ENCODE peak calls at places on chromosomes 5 and 9, in five cellular contexts. N is neuronal stem cell, I is A549, X is pancreas, D is lower lobe of right lung. M is an unnamed sample.

GRCh38 chr5:73780297-73781080 is 154.5 kb downstream of the ARHGEF28 start:
- DNase-seq in D (peak; percentile 47), X (no peak), N (no peak), I (no peak), M (peak; percentile 65)

GRCh38 chr9:34363619-34364351 is 12.9 kb downstream of the MYORG start:
- DNase-seq in X (no peak), I (no peak), N (peak; percentile 32), D (no peak), M (no peak)

GRCh38 chr9:75873707-75874106 is 16.8 kb upstream of the PCSK5 start:
- DNase-seq in X (no peak), D (no peak), I (no peak), N (no peak), M (no peak)

GRCh38 chr9:16559418-16560188 is 310.9 kb downstream of the BNC2 start:
- DNase-seq in I (no peak), N (no peak), D (no peak), X (no peak), M (no peak)

GRCh38 chr5:41527201-41527779 is 16.9 kb upstream of the PLCXD3 start:
- DNase-seq in N (no peak), I (no peak), D (no peak), X (no peak), M (no peak)

GRCh38 chr9:105693435-105694275 is 686 bp upstream of the TMEM38B start:
- DNase-seq in N (peak; percentile 23), D (no peak), X (no peak), I (peak; percentile 18), M (no peak)

GRCh38 chr5:177339107-177339638 is 12.3 kb downstream of the LMAN2 start:
- DNase-seq in X (no peak), I (no peak), D (peak; percentile 47), N (no peak), M (no peak)

GRCh38 chr5:157026789-157027424 is 32.0 kb downstream of the HAVCR1 start:
- DNase-seq in I (peak; percentile 44), N (peak; percentile 3), D (no peak), X (no peak), M (no peak)

GRCh38 chr9:125850763-125851162 is 103.6 kb downstream of the PBX3 start:
- DNase-seq in N (no peak), D (no peak), X (no peak), I (no peak), M (no peak)

GRCh38 chr9:130896233-130897012 is at the start of gene QRFP:
- DNase-seq in X (no peak), I (no peak), D (no peak), N (no peak), M (no peak)

GRCh38 chr5:135085133-135085935 is 51.3 kb upstream of the PITX1 start:
- DNase-seq in I (peak; percentile 46), X (no peak), N (no peak), D (no peak), M (peak; percentile 21)

GRCh38 chr5:56607551-56607950 is 207.8 kb upstream of the MAP3K1 start:
- DNase-seq in X (no peak), I (no peak), N (no peak), D (no peak), M (no peak)

GRCh38 chr9:76637426-76637825 is 126.8 kb upstream of the PCA3 start:
- DNase-seq in N (no peak), D (no peak), X (no peak), I (no peak), M (no peak)

GRCh38 chr9:3922846-3923245 is 377.0 kb downstream of the GLIS3 start:
- DNase-seq in N (no peak), X (no peak), I (no peak), D (no peak), M (no peak)

GRCh38 chr5:131169810-131170539 is 769 bp upstream of the LYRM7 start:
- DNase-seq in D (no peak), N (no peak), I (no peak), X (no peak), M (no peak)

GRCh38 chr9:83582026-83582425 is 40.9 kb upstream of the IDNK start:
- DNase-seq in N (no peak), D (no peak), I (no peak), X (no peak), M (no peak)

GRCh38 chr5:111017731-111018130 is 53.8 kb upstream of the TSLP start:
- DNase-seq in N (no peak), X (no peak), I (no peak), D (no peak), M (no peak)

GRCh38 chr9:109238677-109239076 is 71.6 kb upstream of the FRRS1L start:
- DNase-seq in D (no peak), X (no peak), I (no peak), N (no peak), M (no peak)

GRCh38 chr5:27590503-27590902 is 552.1 kb upstream of the CDH9 start:
- DNase-seq in I (no peak), X (no peak), D (peak; percentile 28), N (no peak), M (no peak)

GRCh38 chr5:131980696-131981095 is 30.8 kb downstream of the ACSL6 start:
- DNase-seq in D (no peak), X (no peak), I (no peak), N (no peak), M (no peak)

GRCh38 chr9:137319976-137320551 is 18.0 kb upstream of the NRARP start:
- DNase-seq in X (no peak), I (no peak), D (no peak), N (no peak), M (no peak)

GRCh38 chr9:136684339-136684738 is 2.9 kb downstream of the AGPAT2 start:
- DNase-seq in X (no peak), D (no peak), I (no peak), N (no peak), M (no peak)

GRCh38 chr9:106887066-106887465 is 24.1 kb downstream of the ZNF462 start:
- DNase-seq in I (no peak), N (no peak), X (no peak), D (no peak), M (no peak)

GRCh38 chr9:135990468-135991429 is 29.6 kb upstream of the UBAC1 start:
- DNase-seq in I (no peak), D (no peak), X (no peak), N (peak; percentile 65), M (no peak)

GRCh38 chr5:178532236-178532635 is 58.0 kb downstream of the COL23A1 start:
- DNase-seq in I (no peak), D (no peak), X (no peak), N (no peak), M (no peak)

GRCh38 chr5:140042551-140043507 is at the start of gene NRG2:
- DNase-seq in D (peak; percentile 51), N (peak; percentile 69), X (peak; percentile 62), I (peak; percentile 89), M (peak; percentile 62)

GRCh38 chr9:106600955-106601354 is 262.0 kb upstream of the ZNF462 start:
- DNase-seq in X (no peak), I (no peak), N (no peak), D (no peak), M (no peak)

GRCh38 chr5:10994088-10994986 is 233.3 kb upstream of the DAP start:
- DNase-seq in D (no peak), I (no peak), X (no peak), N (no peak), M (no peak)

GRCh38 chr5:66329078-66329477 is 185.0 kb downstream of the SREK1 start:
- DNase-seq in D (no peak), N (no peak), I (no peak), X (no peak), M (no peak)

GRCh38 chr5:71893451-71893850 is 174.4 kb downstream of the CARTPT start:
- DNase-seq in X (no peak), N (no peak), I (no peak), D (no peak), M (no peak)

GRCh38 chr5:148397968-148398595 is 14.3 kb downstream of the FBXO38 start:
- DNase-seq in I (no peak), D (no peak), X (peak; percentile 8), N (no peak), M (no peak)

GRCh38 chr9:5510360-5510931 is at the start of gene PDCD1LG2:
- DNase-seq in N (no peak), D (no peak), X (no peak), I (no peak), M (no peak)

GRCh38 chr9:121852646-121853616 is 201.5 kb downstream of the DAB2IP start:
- DNase-seq in I (no peak), N (no peak), D (no peak), X (no peak), M (no peak)
- H3K4me1 ChIP-seq in I (no peaks in the 10 kb centered on the region), N (peaks cover 1% of the 10 kb centered on the region), D (peaks cover 14% of the 10 kb centered on the region), X (no peaks in the 10 kb centered on the region), M (no peaks in the 10 kb centered on the region)

GRCh38 chr9:128120061-128120740 is 7.3 kb downstream of the PTGES2 start:
- DNase-seq in D (peak; percentile 37), X (no peak), I (no peak), N (no peak), M (peak; percentile 42)
- H3K4me1 ChIP-seq in D (peaks cover 16% of the 10 kb centered on the region), X (peaks cover 10% of the 10 kb centered on the region), I (peaks cover 9% of the 10 kb centered on the region), N (peaks cover 7% of the 10 kb centered on the region), M (peaks cover 13% of the 10 kb centered on the region)

DNA sequence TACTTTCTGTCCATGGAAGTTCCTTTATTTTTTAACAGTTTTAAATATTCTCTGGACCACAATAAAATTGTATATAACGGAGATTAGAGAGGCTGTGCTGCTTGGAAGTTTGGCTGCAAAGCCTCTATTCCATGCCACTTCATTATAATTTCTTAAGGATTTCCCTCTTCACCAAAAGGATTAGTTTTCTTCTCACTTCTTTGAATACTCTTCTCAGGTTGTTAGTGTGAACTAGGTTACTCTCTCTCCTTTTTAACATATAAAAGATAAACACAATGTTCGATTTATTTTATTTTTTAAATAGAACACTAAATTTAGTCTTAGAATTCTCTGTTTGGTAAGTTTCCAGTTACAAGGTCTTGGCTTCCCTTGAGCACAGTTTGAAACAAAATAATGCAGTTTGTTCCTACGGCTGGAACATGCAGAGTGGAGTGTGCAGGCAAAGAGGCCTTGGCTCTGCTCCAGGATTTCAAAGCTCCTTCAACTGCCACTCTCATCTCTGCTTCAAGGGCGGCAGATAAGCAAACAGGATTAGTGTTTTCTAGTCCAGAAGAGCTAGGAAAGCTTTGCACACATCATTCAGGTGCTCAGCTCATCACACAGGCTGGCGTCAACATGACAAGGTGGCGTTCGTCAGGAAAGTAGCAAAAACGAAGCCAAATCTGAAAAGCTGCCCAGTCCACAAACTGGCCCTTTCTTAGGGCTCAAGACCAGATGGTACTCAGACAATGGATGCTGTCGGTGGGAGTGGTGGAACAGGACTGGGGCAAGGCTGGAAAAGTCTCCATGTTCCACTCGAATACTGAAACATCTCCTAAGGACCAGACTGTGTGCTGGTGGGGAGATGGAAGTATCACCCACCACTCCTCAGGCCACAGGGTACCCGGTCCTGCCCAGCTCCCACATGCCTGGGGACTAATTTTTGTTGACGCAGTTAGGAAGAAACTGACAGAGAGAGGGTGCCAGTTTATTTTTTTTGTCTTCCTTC is 286.6 kb downstream of the CRB2 start:
- DNase-seq in X (peak; percentile 7), I (no peak), N (no peak), D (peak; percentile 61), M (no peak)
- H3K4me1 ChIP-seq in X (no peaks in the 10 kb centered on the region), I (peaks cover 4% of the 10 kb centered on the region), N (no peaks in the 10 kb centered on the region), D (peaks cover 20% of the 10 kb centered on the region), M (peaks cover 17% of the 10 kb centered on the region)

GRCh38 chr5:6183391-6184390 is 194.7 kb downstream of the MED10 start:
- DNase-seq in N (no peak), D (no peak), I (no peak), X (no peak), M (no peak)

GRCh38 chr5:6181147-6181729 is 197.1 kb downstream of the MED10 start:
- DNase-seq in N (no peak), I (no peak), X (no peak), D (no peak), M (no peak)

GRCh38 chr5:6180231-6180872 is 198.0 kb downstream of the MED10 start:
- DNase-seq in N (no peak), I (no peak), X (no peak), D (no peak), M (no peak)

GRCh38 chr5:6181871-6182270 is 196.5 kb downstream of the MED10 start:
- DNase-seq in N (no peak), X (no peak), D (no peak), I (no peak), M (no peak)

GRCh38 chr5:6182271-6182815 is 196.0 kb downstream of the MED10 start:
- DNase-seq in D (no peak), I (no peak), N (no peak), X (no peak), M (no peak)
- H3K4me1 ChIP-seq in D (no peaks in the 10 kb centered on the region), I (no peaks in the 10 kb centered on the region), N (no peaks in the 10 kb centered on the region), X (no peaks in the 10 kb centered on the region), M (no peaks in the 10 kb centered on the region)